ENCODE peak calls at places on chromosomes 4 and X, in seven cellular contexts. I is coronary artery, R is GM10248, E is cardiac muscle cell, K is endodermal cell, A is BJ, N is tibial artery. D is an unnamed sample.

GRCh38 chrX:45894864-45895645 is 650.2 kb downstream of the ZNF674 start:
- DNase-seq in I (no peak), R (no peak), K (no peak), A (no peak), E (no peak), N (no peak), D (no peak)

GRCh38 chr4:22356996-22357596 is 158.8 kb downstream of the ADGRA3 start:
- DNase-seq in K (peak), N (no peak), R (peak), I (no peak), A (no peak), E (peak), D (peak)

GRCh38 chr4:53651142-53651720 is 59.9 kb upstream of the LNX1 start:
- DNase-seq in N (no peak), A (no peak), E (no peak), I (no peak), K (no peak), R (no peak), D (no peak)

GRCh38 chrX:96182366-96182765 is 502.3 kb upstream of the DIAPH2 start:
- DNase-seq in I (no peak), K (peak), N (no peak), R (no peak), E (peak), A (no peak), D (no peak)

GRCh38 chrX:31223817-31224216 is 152.0 kb upstream of the FTHL17 start:
- DNase-seq in K (no peak), N (no peak), R (peak), A (no peak), E (no peak), I (no peak), D (peak)

GRCh38 chr4:7301126-7301785 is 108.9 kb downstream of the SORCS2 start:
- DNase-seq in N (no peak), R (no peak), K (no peak), E (no peak), I (no peak), A (no peak), D (no peak)

GRCh38 chr4:126701756-126702155 is 931.0 kb upstream of the INTU start:
- DNase-seq in N (no peak), E (no peak), I (no peak), A (peak), R (no peak), K (no peak), D (no peak)

GRCh38 chrX:72735561-72735960 is 21.5 kb upstream of the PHKA1 start:
- DNase-seq in K (no peak), N (no peak), E (no peak), R (no peak), I (no peak), A (no peak), D (no peak)

GRCh38 chr4:139704915-139705485 is 39.4 kb downstream of the MGST2 start:
- DNase-seq in K (no peak), I (no peak), E (no peak), R (no peak), N (no peak), A (no peak), D (no peak)

GRCh38 chr4:142191901-142192300 is 555.5 kb downstream of the IL15 start:
- DNase-seq in R (no peak), E (no peak), A (no peak), I (no peak), N (no peak), K (no peak), D (no peak)

GRCh38 chrX:24259544-24260240 is 54.2 kb downstream of the SUPT20HL2 start:
- DNase-seq in I (no peak), E (peak), N (peak), A (no peak), K (peak), R (peak), D (peak)

GRCh38 chr4:174119051-174119450 is 164.4 kb downstream of the FBXO8 start:
- DNase-seq in E (no peak), R (no peak), K (no peak), I (no peak), N (no peak), A (peak), D (no peak)

GRCh38 chrX:2903366-2903765 is 25.8 kb downstream of the ARSD start:
- DNase-seq in A (no peak), N (no peak), R (no peak), K (no peak), I (no peak), E (no peak), D (no peak)

GRCh38 chrX:100685284-100685996 is 41.4 kb downstream of the SRPX2 start:
- DNase-seq in N (peak), K (peak), I (no peak), E (peak), A (no peak), R (peak), D (peak)

GRCh38 chr4:1049591-1049905 is 38.1 kb downstream of the FGFRL1 start:
- DNase-seq in E (no peak), R (no peak), A (no peak), I (no peak), K (no peak), N (no peak), D (no peak)

GRCh38 chr4:138248058-138248457 is 5.9 kb upstream of the SLC7A11 start:
- DNase-seq in N (no peak), K (no peak), A (no peak), R (no peak), E (no peak), I (no peak), D (no peak)

GRCh38 chrX:17613979-17614572 is 123.2 kb upstream of the SCML1 start:
- DNase-seq in K (no peak), N (no peak), A (no peak), E (peak), I (no peak), R (no peak), D (no peak)

GRCh38 chr4:165965503-165965902 is 92.5 kb downstream of the TLL1 start:
- DNase-seq in A (no peak), I (no peak), R (no peak), K (no peak), N (no peak), E (no peak), D (no peak)

GRCh38 chr4:1058198-1058996 is 47.0 kb downstream of the FGFRL1 start:
- DNase-seq in I (peak), K (peak), E (peak), A (no peak), N (no peak), R (no peak), D (no peak)

GRCh38 chrX:14922437-14922836 is 49.2 kb downstream of the MOSPD2 start:
- DNase-seq in K (no peak), R (no peak), E (peak), N (no peak), A (peak), I (no peak), D (no peak)

GRCh38 chr4:41142946-41143720 is 71.2 kb downstream of the APBB2 start:
- DNase-seq in R (no peak), N (peak), I (peak), A (peak), E (no peak), K (no peak), D (no peak)

GRCh38 chr4:185833055-185833598 is 21.1 kb upstream of the SORBS2 start:
- DNase-seq in R (no peak), N (no peak), A (no peak), E (no peak), I (no peak), K (no peak), D (no peak)

GRCh38 chrX:334971-335757 is 16.6 kb upstream of the GTPBP6 start:
- DNase-seq in R (no peak), K (no peak), A (no peak), E (no peak), N (no peak), I (no peak), D (no peak)

GRCh38 chrX:110214684-110215083 is 103.2 kb downstream of the AMMECR1 start:
- DNase-seq in R (no peak), K (no peak), N (no peak), I (no peak), E (no peak), A (no peak), D (no peak)

GRCh38 chr4:48191758-48192157 is 57.7 kb upstream of the TXK start:
- DNase-seq in E (no peak), N (no peak), A (no peak), K (no peak), I (no peak), R (no peak), D (no peak)

GRCh38 chr4:25100156-25100555 is 60.1 kb downstream of the SEPSECS start:
- DNase-seq in A (no peak), N (no peak), E (no peak), I (peak), K (no peak), R (no peak), D (no peak)

GRCh38 chrX:32877592-32877991 is 333.8 kb downstream of the DMD start:
- DNase-seq in R (no peak), I (no peak), A (no peak), K (no peak), N (no peak), E (no peak), D (no peak)

GRCh38 chrX:116194649-116195048 is 24.1 kb downstream of the AGTR2 start:
- DNase-seq in K (no peak), A (no peak), R (no peak), I (no peak), E (no peak), N (no peak), D (no peak)

GRCh38 chr4:169225058-169225751 is 45.6 kb downstream of the SH3RF1 start:
- DNase-seq in E (no peak), A (peak), R (no peak), N (no peak), K (no peak), I (no peak), D (no peak)

GRCh38 chr4:83771113-83771705 is 235.3 kb downstream of the GPAT3 start:
- DNase-seq in K (peak), A (no peak), I (no peak), N (no peak), E (peak), R (peak), D (peak)

GRCh38 chr4:70994387-70995099 is 1.1 kb downstream of the DCK start:
- DNase-seq in E (no peak), K (no peak), R (peak), N (no peak), A (no peak), I (no peak), D (peak)

GRCh38 chr4:158541506-158541905 is 19.8 kb downstream of the RXFP1 start:
- DNase-seq in R (no peak), A (no peak), I (no peak), E (no peak), N (no peak), K (no peak), D (no peak)

GRCh38 chr4:122914292-122914904 is 8.0 kb downstream of the NUDT6 start:
- DNase-seq in N (no peak), I (no peak), R (peak), A (no peak), E (no peak), K (no peak), D (peak)
- TF ChIP-seq CTCF in N (peak), I (no peak), R (peak), A (peak), E (peak), K (no peak), D (no peak)

GRCh38 chrX:132956421-132957210 is 1.8 kb downstream of the HS6ST2 start:
- DNase-seq in K (peak), R (no peak), I (no peak), E (peak), N (no peak), A (no peak), D (peak)

GRCh38 chrX:132961511-132961910 is 3.1 kb upstream of the HS6ST2 start:
- DNase-seq in R (no peak), K (no peak), I (no peak), N (no peak), A (no peak), E (no peak), D (no peak)

GRCh38 chrX:132955710-132956109 is 2.7 kb downstream of the HS6ST2 start:
- DNase-seq in N (no peak), E (peak), K (peak), I (no peak), R (no peak), A (no peak), D (no peak)

GRCh38 chrX:132957211-132958085 is 981 bp downstream of the HS6ST2 start:
- DNase-seq in N (no peak), R (no peak), E (peak), A (no peak), K (no peak), I (no peak), D (no peak)

DNA sequence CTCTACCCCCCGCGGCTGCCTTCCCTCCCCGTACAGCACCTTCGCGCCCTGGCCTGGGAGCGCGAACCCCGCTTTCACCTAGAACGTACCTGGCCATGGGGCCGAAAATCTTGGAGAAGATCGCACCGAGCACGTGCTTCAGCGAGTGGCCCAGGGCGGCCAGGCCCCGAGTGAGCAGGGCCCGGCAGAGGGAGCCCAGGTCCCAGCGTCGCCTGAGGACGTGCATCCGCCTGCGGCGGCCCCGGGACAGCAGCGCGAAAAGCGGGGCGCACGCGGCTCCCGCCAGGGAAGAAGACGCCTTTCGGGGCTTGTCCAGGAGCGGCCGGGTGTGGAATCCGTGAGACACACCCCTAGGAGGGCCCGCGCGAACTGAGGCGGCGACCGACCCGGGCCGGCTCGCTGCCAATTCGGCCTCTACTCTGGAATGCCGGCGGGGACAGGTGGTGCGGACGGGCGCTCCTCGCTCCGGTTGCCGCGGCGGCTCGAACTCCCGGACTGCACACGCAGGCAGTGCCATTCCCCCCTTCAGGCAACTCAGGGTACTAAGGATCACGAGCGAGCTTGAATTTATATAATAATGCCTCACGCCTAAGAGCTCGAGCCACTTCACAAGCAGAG is at the start of gene HS6ST2:
- DNase-seq in I (no peak), N (no peak), E (peak), R (no peak), K (peak), A (no peak), D (no peak)
- TF ChIP-seq CTCF in I (no peak), N (no peak), E (no peak), R (no peak), K (peak), A (no peak), D (no peak)

GRCh38 chrX:51421972-51422371 is 74.4 kb downstream of the NUDT11 start:
- DNase-seq in A (no peak), R (no peak), E (no peak), I (no peak), N (no peak), K (no peak), D (no peak)

GRCh38 chrX:51420610-51421009 is 75.8 kb downstream of the NUDT11 start:
- DNase-seq in I (no peak), N (no peak), E (peak), K (no peak), A (no peak), R (no peak), D (no peak)
- TF ChIP-seq CTCF in I (peak), N (peak), E (peak), K (peak), A (peak), R (peak), D (peak)

GRCh38 chr4:20428410-20429160 is 176.9 kb downstream of the SLIT2 start:
- DNase-seq in N (no peak), R (no peak), E (peak), I (no peak), K (no peak), A (no peak), D (no peak)
- TF ChIP-seq CTCF in N (peak), R (peak), E (peak), I (no peak), K (peak), A (peak), D (no peak)

DNA sequence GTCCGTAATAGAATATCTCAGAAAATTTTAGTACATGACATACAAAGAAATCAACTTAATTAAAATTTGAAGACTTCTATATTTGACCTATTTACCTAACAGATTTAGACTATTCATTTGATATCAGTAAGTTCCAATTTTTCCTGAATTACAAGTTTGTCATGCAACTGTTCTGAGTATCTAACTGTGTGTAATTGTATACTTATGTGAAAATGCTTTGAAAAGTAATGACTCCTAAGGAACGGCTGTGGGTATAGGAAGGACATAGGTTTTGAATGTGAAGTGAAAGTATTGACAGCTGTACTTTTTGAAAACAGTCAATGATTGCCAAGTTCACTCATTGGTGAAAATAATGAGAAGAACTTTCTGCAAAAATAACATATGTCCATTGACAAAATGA is 2.9 kb downstream of the GRIA2 start:
- DNase-seq in K (no peak), N (no peak), E (no peak), R (no peak), I (no peak), A (no peak), D (no peak)
- TF ChIP-seq CTCF in K (no peak), N (no peak), E (no peak), R (no peak), I (no peak), A (no peak), D (no peak)

D was measured in GM20000.